ENCODE peak calls at places on chromosomes 7 and 10, in eight cellular contexts. J is heart left ventricle; D is GM23248; W is WERI-Rb-1; X is trophoblast cell; H is psoas muscle; A is MM.1S; R is CD8-positive, alpha-beta T cell. F is an unnamed sample.
A peak's percentile ranks its signal among the peaks of the same experiment; 100 is the strongest.

GRCh38 chr7:90919766-90920165 is 323.6 kb downstream of the CDK14 start:
- DNase-seq in H (no peak), A (no peak), R (no peak), X (no peak), W (no peak), D (no peak), J (no peak), F (no peak)

GRCh38 chr7:135911091-135911490 is 66.1 kb downstream of the MTPN start:
- DNase-seq in D (no peak), R (no peak), X (no peak), H (no peak), W (peak; percentile 63), J (no peak), A (no peak), F (no peak)

GRCh38 chr10:62492012-62492869 is 118.1 kb downstream of the ZNF365 start:
- DNase-seq in W (no peak), X (no peak), D (peak; percentile 50), A (peak; percentile 48), H (no peak), J (no peak), R (no peak), F (peak; percentile 14)

GRCh38 chr10:131199646-131200045 is 111.9 kb downstream of the TCERG1L start:
- DNase-seq in X (no peak), J (no peak), W (no peak), A (no peak), D (no peak), H (no peak), R (no peak), F (no peak)

GRCh38 chr7:47691974-47692373 is 110.1 kb upstream of the TNS3 start:
- DNase-seq in H (no peak), X (no peak), A (no peak), D (no peak), J (no peak), W (no peak), R (no peak), F (no peak)

GRCh38 chr10:74925716-74926115 is 99.3 kb downstream of the KAT6B start:
- DNase-seq in J (no peak), X (no peak), W (no peak), R (no peak), A (no peak), D (no peak), H (no peak), F (no peak)

GRCh38 chr7:14604606-14605005 is 297.9 kb downstream of the DGKB start:
- DNase-seq in A (no peak), R (no peak), W (no peak), H (no peak), J (no peak), D (peak; percentile 86), X (no peak), F (no peak)

GRCh38 chr7:69429817-69430501 is 168.3 kb upstream of the AUTS2 start:
- DNase-seq in W (peak; percentile 10), X (no peak), J (peak; percentile 82), D (peak; percentile 74), R (no peak), H (peak; percentile 79), A (no peak), F (no peak)

GRCh38 chr7:135998081-135998480 is 20.9 kb upstream of the MTPN start:
- DNase-seq in W (no peak), R (no peak), X (peak; percentile 20), J (no peak), D (peak; percentile 18), H (no peak), A (no peak), F (no peak)

GRCh38 chr10:118799779-118800178 is 45.0 kb upstream of the CACUL1 start:
- DNase-seq in A (no peak), R (no peak), H (no peak), X (no peak), J (no peak), W (no peak), D (peak; percentile 82), F (no peak)

GRCh38 chr10:98610301-98610700 is 163.6 kb upstream of the HPS1 start:
- DNase-seq in W (no peak), J (no peak), R (no peak), X (peak; percentile 43), D (peak; percentile 6), H (no peak), A (no peak), F (no peak)

DNA sequence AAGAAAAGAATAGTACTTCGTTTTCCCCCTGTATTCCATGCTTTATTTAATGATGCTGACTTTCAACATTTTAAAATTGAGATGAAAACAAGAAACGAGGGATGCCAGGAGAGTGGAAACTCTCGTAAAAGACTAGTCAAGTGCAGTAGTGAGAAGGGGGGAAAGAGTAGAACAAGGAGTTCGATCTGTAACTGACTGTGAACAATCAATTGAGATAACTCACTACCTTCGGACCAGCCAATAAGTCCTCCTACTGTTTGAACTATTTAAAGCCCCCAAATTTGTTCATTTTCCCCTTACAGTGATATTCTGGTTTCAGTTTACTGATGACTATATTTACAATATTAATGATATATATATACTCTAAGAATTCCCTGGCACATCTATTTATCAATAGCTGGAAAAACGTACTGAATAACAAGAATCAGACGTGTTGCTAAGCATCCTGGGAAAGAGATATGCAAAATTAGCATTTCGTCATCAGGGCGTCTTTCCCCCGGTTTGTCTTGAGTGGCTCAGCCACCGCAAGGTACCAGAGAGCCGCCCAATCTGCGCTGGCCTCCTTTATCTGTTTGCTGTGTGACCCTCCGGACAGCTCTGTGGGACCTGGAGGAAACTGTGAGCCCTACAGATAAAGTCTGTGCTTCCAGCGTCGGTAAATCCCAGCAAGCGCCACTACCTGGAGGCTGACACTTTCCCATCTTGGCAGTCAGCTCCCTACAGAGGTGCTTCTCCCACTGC is 41.1 kb downstream of the PDIA4 start:
- DNase-seq in H (peak; percentile 86), D (peak; percentile 90), R (peak; percentile 68), J (peak; percentile 85), A (peak; percentile 97), X (peak; percentile 89), W (peak; percentile 91), F (peak; percentile 92)
- H3K4me3 ChIP-seq in H (peak overlapping the region; percentile 76), D (peak overlapping the region; percentile 97), R (peak overlapping the region; percentile 97), J (peak overlapping the region; percentile 67), A (peak overlapping the region; percentile 93), X (peak overlapping the region; percentile 70), W (peak overlapping the region; percentile 66), F (peak overlapping the region; percentile 71)

DNA sequence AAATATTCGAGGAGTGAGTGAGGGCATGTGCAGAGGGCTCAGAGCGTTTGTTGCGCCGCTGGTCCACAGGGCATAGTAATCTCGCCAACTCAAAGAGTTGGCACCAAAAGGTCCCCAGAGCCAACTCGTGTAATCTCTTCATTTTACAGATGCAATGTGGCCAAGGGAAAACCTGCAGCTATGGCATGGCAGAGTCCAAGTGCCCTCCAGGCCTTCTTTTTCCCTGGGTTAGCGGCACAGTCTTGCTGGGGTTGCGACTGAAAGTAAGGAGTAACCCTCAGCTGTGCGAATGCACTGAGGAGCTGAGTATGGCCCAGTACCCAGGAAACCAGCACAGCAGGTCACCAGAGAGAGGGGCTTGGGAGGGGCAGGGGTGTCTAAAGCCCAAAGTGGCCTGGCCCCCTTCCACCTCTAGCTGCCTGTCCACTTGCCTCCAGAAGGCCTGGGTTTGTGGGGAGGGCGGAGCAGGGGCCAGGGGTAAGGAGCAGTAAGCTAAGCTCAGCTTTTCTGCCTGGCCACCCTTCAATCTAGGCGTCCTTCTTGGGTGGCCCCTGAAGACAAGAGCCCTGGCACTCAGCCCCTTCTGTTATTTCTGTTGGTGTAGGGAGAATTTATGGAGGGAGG is 3.3 kb upstream of the GAD2 start:
- DNase-seq in R (no peak), D (no peak), H (no peak), J (no peak), A (no peak), W (no peak), X (no peak), F (peak; percentile 55)
- H3K27me3 ChIP-seq in R (peaks cover 44% of the 10 kb centered on the region), D (peaks cover 70% of the 10 kb centered on the region), H (peaks cover 5% of the 10 kb centered on the region), J (peaks cover 91% of the 10 kb centered on the region), A (no peaks in the 10 kb centered on the region), W (no peaks in the 10 kb centered on the region), X (peaks cover 77% of the 10 kb centered on the region), F (peaks cover 80% of the 10 kb centered on the region)

DNA sequence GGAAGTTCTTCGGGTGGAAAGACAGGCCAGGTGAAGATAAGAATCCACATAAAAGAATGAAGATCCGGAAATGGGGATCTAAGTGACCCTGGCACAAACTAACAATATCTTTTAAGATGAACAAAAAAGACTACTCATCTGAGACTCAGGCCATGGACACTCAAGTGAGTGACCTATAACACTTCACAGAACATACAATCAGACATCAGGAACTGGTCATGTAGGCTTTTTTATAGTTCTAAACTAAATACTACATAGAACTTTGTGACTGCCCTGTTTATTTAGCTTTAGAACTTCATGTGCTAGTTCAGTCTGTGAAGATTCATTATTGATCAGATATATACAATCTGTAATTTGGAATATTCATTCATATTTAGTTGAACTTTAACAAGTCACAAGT is 52.8 kb downstream of the MMRN2 start:
- DNase-seq in X (no peak), D (no peak), J (no peak), A (no peak), W (no peak), R (no peak), H (no peak), F (no peak)
- H3K36me3 ChIP-seq in X (peaks cover 25% of the 10 kb centered on the region), D (peaks cover 33% of the 10 kb centered on the region), J (peaks cover 40% of the 10 kb centered on the region), A (no peaks in the 10 kb centered on the region), W (peaks cover 69% of the 10 kb centered on the region), R (no peaks in the 10 kb centered on the region), H (peaks cover 2% of the 10 kb centered on the region), F (peaks cover 29% of the 10 kb centered on the region)

GRCh38 chr10:93062499-93063216 is 2.1 kb downstream of the CYP26C1 start:
- DNase-seq in H (no peak), A (peak; percentile 65), R (no peak), J (no peak), X (peak; percentile 47), W (no peak), D (peak; percentile 70), F (peak; percentile 91)

GRCh38 chr10:93060887-93061593 is 442 bp downstream of the CYP26C1 start:
- DNase-seq in A (no peak), W (no peak), D (no peak), J (no peak), X (no peak), H (no peak), R (no peak), F (peak; percentile 57)

GRCh38 chr10:93061594-93062498 is 1.2 kb downstream of the CYP26C1 start:
- DNase-seq in A (no peak), J (no peak), W (no peak), D (peak; percentile 36), X (no peak), H (no peak), R (no peak), F (peak; percentile 55)

GRCh38 chr10:93058139-93058538 is 2.5 kb upstream of the CYP26C1 start:
- DNase-seq in A (no peak), D (no peak), X (no peak), H (no peak), J (no peak), R (no peak), W (no peak), F (no peak)

DNA sequence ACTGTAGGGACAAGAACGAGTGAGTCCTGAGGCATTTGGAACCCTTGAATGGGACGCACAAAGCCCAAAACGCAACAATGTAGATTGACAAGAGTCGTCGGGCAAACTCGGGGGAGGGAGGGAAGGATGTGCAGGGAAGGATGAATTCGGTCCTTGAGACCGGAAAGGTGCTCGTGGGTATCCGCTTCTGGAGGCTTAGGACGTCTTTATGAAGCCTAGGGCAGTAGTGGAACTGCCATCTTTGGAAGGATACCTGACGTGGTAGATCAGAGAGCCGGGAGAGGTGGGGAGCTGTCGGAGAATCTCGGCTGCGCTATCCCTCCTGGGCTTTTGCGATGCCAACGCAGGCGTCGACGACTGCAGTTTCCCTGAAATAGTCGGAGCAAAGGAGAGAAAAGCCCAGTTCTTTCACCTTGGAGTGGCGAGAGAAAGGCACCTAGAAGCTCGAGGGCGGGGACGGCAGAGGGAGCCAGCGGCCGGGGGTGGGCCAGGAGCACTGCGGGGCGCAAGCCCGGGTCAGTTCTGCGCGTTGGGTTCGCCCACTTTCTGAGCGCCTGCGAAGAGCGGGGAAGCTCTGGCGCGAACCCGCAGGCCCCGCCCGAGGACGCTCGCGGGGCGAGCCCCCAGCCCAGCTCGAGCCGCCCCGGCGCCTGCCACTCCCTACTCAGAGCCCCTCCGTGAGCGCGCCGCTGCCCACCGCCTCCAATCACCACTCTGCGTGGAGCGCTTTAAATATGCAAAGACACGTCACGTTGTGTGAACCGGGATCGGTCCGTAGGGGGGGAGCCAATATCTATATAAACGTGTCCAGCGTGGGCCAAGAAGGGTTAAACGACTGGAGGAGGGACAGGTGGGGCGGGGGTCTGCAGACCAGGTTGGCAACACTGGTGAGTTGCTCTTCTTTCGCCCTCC is at the start of gene CYP26C1:
- DNase-seq in D (no peak), A (no peak), H (no peak), J (no peak), X (no peak), R (no peak), W (no peak), F (peak; percentile 72)
- H3K4me3 ChIP-seq in D (no peak within 1 kb of the TSS), A (no peak within 1 kb of the TSS), H (no peak within 1 kb of the TSS), J (no peak within 1 kb of the TSS), X (no peak within 1 kb of the TSS), R (no peak within 1 kb of the TSS), W (no peak within 1 kb of the TSS), F (peak within 1 kb of the TSS; percentile 34)

F was measured in H7.